ENCODE peak calls at places on chromosomes 11 and 22, in seven cellular contexts. K, P, B, Y, H, A and Z are unnamed samples.

GRCh38 chr11:126341760-126342161 is 13.7 kb upstream of the ST3GAL4 start:
- DNase-seq in B (no peak), H (peak; percentile 80), K (peak; percentile 72), P (peak; percentile 87), A (no peak), Y (no peak), Z (peak; percentile 68)

GRCh38 chr11:119148855-119149370 is at the start of gene ABCG4:
- DNase-seq in H (peak; percentile 45), K (peak; percentile 16), A (no peak), Y (no peak), P (peak; percentile 45), B (no peak), Z (no peak)

GRCh38 chr11:22558638-22559037 is 67.0 kb downstream of the FANCF start:
- DNase-seq in K (peak; percentile 10), A (no peak), H (no peak), Y (no peak), P (no peak), B (no peak), Z (peak; percentile 2)

GRCh38 chr11:94308024-94308423 is 3.6 kb downstream of the IZUMO1R start:
- DNase-seq in H (no peak), Y (no peak), B (no peak), P (no peak), K (no peak), A (no peak), Z (no peak)

GRCh38 chr11:20448838-20449237 is 61.3 kb downstream of the PRMT3 start:
- DNase-seq in H (no peak), A (no peak), K (no peak), Y (no peak), P (no peak), B (no peak), Z (no peak)

GRCh38 chr11:72333657-72334056 is 89.7 kb upstream of the PHOX2A start:
- DNase-seq in H (peak; percentile 61), P (no peak), B (no peak), Y (no peak), K (no peak), A (peak; percentile 50), Z (peak; percentile 20)

GRCh38 chr11:33588056-33588455 is 112.6 kb downstream of the C11orf91 start:
- DNase-seq in P (peak; percentile 4), K (peak; percentile 6), B (no peak), H (no peak), A (no peak), Y (no peak), Z (peak; percentile 6)

GRCh38 chr22:22754268-22754657 is 109.8 kb downstream of the GGTLC2 start:
- DNase-seq in B (no peak), K (no peak), Y (no peak), H (no peak), P (no peak), A (no peak), Z (no peak)

GRCh38 chr11:65591939-65592814 is 3.4 kb downstream of the KCNK7 start:
- DNase-seq in A (no peak), K (no peak), P (peak; percentile 56), B (peak; percentile 63), H (no peak), Y (peak; percentile 76), Z (no peak)
- H3K4me3 ChIP-seq in A (no peak overlapping the region), K (no peak overlapping the region), P (no peak overlapping the region), B (no peak overlapping the region), H (no peak overlapping the region), Y (peak overlapping the region; percentile 9), Z (no peak overlapping the region)

GRCh38 chr22:20393705-20394476 is at the start of gene ZNF74:
- DNase-seq in A (peak; percentile 91), P (peak; percentile 97), Y (peak; percentile 95), B (peak; percentile 89), K (peak; percentile 94), H (peak; percentile 92), Z (peak; percentile 92)

GRCh38 chr22:20397498-20397897 is 3.5 kb downstream of the ZNF74 start:
- DNase-seq in Y (no peak), A (no peak), P (no peak), B (no peak), H (no peak), K (no peak), Z (no peak)

GRCh38 chr22:20396639-20397038 is 2.7 kb downstream of the ZNF74 start:
- DNase-seq in P (peak; percentile 50), B (no peak), K (peak; percentile 16), H (peak; percentile 45), Y (no peak), A (no peak), Z (peak; percentile 8)

GRCh38 chr22:20395897-20396287 is 1.9 kb downstream of the ZNF74 start:
- DNase-seq in P (no peak), A (no peak), K (no peak), B (no peak), H (peak; percentile 24), Y (no peak), Z (no peak)

DNA sequence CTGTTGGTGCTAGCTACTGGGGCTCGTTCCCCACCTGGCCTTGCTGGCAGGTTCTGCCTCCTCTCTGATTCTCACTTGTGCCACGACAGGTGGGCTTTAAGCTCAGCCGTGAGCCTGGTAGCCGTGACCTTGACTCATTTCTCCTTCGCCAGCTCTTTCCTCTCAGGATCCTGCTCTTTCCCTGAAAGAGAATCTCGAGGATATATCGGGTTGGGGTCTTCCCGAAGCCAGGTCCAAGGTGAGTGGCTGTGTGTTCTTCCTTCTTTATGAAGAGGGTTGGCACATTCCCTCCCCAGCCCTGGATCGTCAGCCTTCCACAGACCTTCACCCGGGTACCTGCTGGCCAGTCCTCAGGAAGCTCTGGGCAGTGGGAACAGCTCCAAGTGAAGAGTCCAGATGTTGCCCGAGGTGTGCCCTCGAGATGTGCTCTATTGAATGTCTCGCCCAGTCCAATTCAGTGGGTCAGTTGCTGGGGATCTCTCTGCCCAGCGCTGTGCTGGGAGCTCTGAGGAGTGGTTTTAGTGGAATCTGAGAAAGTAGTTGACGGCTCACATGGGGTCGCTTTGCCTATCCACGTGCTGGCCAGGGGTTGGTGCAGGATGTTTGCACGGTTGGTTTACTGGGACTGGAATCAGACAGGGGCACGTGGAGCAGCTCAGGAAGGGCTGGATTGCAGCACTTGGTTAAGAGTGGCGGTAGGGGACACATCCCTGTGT is 1.4 kb downstream of the ZNF74 start:
- DNase-seq in K (no peak), A (no peak), P (no peak), B (no peak), H (no peak), Y (no peak), Z (no peak)
- H3K4me3 ChIP-seq in K (no peak overlapping the region), A (no peak overlapping the region), P (peak overlapping the region; percentile 87), B (no peak overlapping the region), H (peak overlapping the region; percentile 72), Y (no peak overlapping the region), Z (peak overlapping the region; percentile 83)

DNA sequence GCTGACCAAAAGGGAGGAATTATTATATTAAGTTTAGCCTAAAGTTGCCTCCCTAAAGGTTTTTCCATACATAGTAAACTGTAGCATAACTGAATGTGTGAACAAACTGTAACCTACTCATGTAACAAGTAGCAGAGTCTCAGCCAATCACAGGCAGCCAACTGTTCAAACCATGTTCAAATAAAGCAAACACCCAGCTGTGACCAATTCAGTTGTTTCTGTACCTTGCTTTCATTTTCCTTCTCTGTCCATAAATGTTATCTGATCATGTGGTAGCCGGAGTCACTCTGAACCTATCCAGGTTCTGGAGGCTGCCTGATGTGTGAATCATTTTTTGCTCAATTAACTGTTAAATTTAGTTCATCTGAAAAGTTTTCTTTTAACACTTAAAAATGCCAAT is 373.5 kb downstream of the GUCY1A2 start:
- DNase-seq in K (peak; percentile 17), B (no peak), A (no peak), Y (no peak), P (peak; percentile 17), H (no peak), Z (peak; percentile 13)
- H3K4me3 ChIP-seq in K (no peak overlapping the region), B (no peak overlapping the region), A (no peak overlapping the region), Y (no peak overlapping the region), P (no peak overlapping the region), H (no peak overlapping the region), Z (no peak overlapping the region)

DNA sequence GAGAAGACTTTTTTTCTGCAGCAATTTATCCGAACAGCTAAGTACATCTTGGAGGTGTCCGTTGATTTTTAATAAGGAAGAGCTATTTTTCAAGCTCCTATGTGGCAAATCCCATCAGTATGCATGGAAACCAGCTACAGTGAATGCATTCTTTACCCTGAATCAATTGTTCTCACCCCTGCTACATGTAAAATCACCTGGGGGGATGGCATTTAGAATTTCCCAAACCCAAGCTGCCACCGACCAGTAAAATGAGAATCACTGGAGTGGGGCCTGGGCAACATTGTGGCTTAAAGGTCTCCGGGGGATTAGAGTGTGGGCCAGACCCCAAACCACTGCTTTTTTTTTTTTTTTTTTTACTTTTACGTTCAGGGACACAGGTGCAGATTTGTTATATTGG is 2.8 kb upstream of the ZNF195 start:
- DNase-seq in B (no peak), A (no peak), H (no peak), P (no peak), Y (no peak), K (no peak), Z (no peak)
- H3K4me3 ChIP-seq in B (no peak overlapping the region), A (no peak overlapping the region), H (no peak overlapping the region), P (peak overlapping the region; percentile 2), Y (no peak overlapping the region), K (no peak overlapping the region), Z (peak overlapping the region; percentile 56)

DNA sequence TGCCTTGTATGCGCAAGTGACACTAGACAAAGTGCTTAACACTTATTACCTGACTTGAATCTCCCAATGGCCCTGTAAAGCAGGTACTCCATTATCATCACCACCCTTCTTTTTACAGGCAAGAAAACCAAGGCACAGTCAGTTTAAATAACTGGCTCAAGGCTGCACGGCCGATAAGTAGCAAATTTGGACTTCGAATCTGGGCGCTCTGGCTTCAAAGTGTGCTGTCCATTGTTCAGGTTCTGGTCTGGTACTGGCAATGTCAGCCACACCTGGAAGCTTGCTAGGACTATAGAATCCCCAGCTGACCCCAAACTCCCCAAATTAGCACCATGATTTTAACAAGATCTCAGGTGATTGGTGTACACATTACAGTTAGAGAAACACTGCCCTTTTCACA is 19.3 kb upstream of the EHF start:
- DNase-seq in P (no peak), A (no peak), K (no peak), B (no peak), Y (no peak), H (no peak), Z (no peak)
- H3K4me3 ChIP-seq in P (no peak overlapping the region), A (no peak overlapping the region), K (no peak overlapping the region), B (no peak overlapping the region), Y (no peak overlapping the region), H (no peak overlapping the region), Z (no peak overlapping the region)

DNA sequence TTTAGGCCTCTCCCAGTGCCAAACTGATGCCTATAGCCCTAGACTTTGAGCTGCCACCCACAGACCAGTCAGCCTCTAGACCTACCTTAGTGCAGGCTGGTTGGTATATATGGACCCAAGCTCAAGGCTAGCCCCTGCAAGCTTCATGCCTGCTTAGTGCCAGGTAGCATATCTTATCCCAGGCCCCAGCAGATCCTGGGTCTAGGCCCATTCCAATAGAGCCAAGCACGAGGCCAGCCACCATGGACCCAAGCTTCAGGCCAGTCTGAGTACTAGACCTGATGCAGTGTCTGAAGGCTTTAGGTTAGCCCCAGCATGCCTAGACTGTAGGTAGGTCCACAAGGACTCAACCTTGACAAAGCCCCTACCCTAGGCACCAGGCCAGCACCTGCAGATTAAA is 1081.7 kb downstream of the JRKL start:
- DNase-seq in P (no peak), K (no peak), Y (no peak), B (no peak), A (no peak), H (no peak), Z (no peak)
- H3K4me3 ChIP-seq in P (no peak overlapping the region), K (no peak overlapping the region), Y (no peak overlapping the region), B (no peak overlapping the region), A (no peak overlapping the region), H (no peak overlapping the region), Z (no peak overlapping the region)